ENCODE peak calls at places on chromosomes 11 and 22, in ten cellular contexts. N is glutamatergic neuron; Q is kidney epithelial cell; W is HCT116; E is breast epithelium; G is tibial artery; O is activated CD8-positive, alpha-beta T cell treated with anti-CD3 and anti-CD28 coated beads for 36 hours; M is cardiac fibroblast; X is PC-3; H is WERI-Rb-1. U is an unnamed sample.

GRCh38 chr22:28899199-28899853 is 16.0 kb downstream of the ZNRF3 start:
- DNase-seq in X (no peak), O (peak; percentile 65), Q (no peak), E (peak; percentile 48), H (no peak), W (no peak), G (peak; percentile 37), N (no peak), M (no peak), U (no peak)

GRCh38 chr11:103494491-103494890 is 385.3 kb downstream of the DYNC2H1 start:
- DNase-seq in Q (no peak), W (no peak), N (no peak), G (no peak), M (no peak), X (no peak), E (no peak), H (no peak), O (no peak), U (no peak)

GRCh38 chr22:35712672-35713071 is 5.0 kb upstream of the APOL5 start:
- DNase-seq in M (no peak), Q (no peak), O (no peak), X (no peak), W (no peak), E (no peak), H (no peak), G (no peak), N (no peak), U (no peak)

GRCh38 chr22:46024136-46024840 is 47.3 kb upstream of the WNT7B start:
- DNase-seq in W (no peak), O (no peak), E (no peak), X (no peak), M (no peak), G (peak; percentile 43), N (no peak), H (no peak), Q (no peak), U (no peak)

GRCh38 chr22:28429711-28430110 is 249.9 kb downstream of the TTC28 start:
- DNase-seq in Q (no peak), O (no peak), X (no peak), E (no peak), M (no peak), N (no peak), G (no peak), W (no peak), H (no peak), U (no peak)

GRCh38 chr11:87851234-87851633 is 324.0 kb downstream of the RAB38 start:
- DNase-seq in N (no peak), O (no peak), G (no peak), X (peak; percentile 86), H (no peak), E (no peak), W (no peak), M (peak; percentile 64), Q (no peak), U (no peak)

GRCh38 chr11:35619754-35620640 is 1.7 kb downstream of the FJX1 start:
- DNase-seq in O (peak; percentile 23), E (no peak), X (peak; percentile 32), M (peak; percentile 56), Q (no peak), G (no peak), H (peak; percentile 36), W (no peak), N (peak; percentile 90), U (peak; percentile 29)

GRCh38 chr22:28967969-28968368 is 84.6 kb downstream of the ZNRF3 start:
- DNase-seq in X (no peak), O (no peak), E (no peak), G (no peak), N (no peak), W (no peak), H (no peak), M (no peak), Q (no peak), U (no peak)

GRCh38 chr22:45671783-45672563 is at the start of gene ATXN10:
- DNase-seq in G (peak; percentile 76), N (peak; percentile 94), X (peak; percentile 61), H (peak; percentile 29), M (peak; percentile 70), Q (no peak), O (peak; percentile 69), E (peak; percentile 36), W (no peak), U (peak; percentile 86)

GRCh38 chr11:23201936-23202522 is 341.8 kb upstream of the CCDC179 start:
- DNase-seq in E (no peak), W (no peak), G (no peak), M (no peak), Q (no peak), N (no peak), H (no peak), O (no peak), X (no peak), U (no peak)

GRCh38 chr11:67312187-67313021 is 9.1 kb downstream of the SSH3 start:
- DNase-seq in N (no peak), E (peak; percentile 88), G (peak; percentile 45), Q (no peak), O (peak; percentile 52), H (no peak), W (no peak), M (no peak), X (peak; percentile 96), U (no peak)

GRCh38 chr11:28086569-28086968 is 21.4 kb downstream of the KIF18A start:
- DNase-seq in G (no peak), Q (no peak), N (no peak), X (peak; percentile 80), O (no peak), H (no peak), M (peak; percentile 85), E (no peak), W (no peak), U (no peak)

GRCh38 chr22:19970479-19971275 is 29.1 kb upstream of the TXNRD2 start:
- DNase-seq in M (peak; percentile 64), G (peak; percentile 81), O (peak; percentile 83), E (no peak), N (peak; percentile 81), X (peak; percentile 55), H (peak; percentile 78), Q (no peak), W (no peak), U (peak; percentile 91)

GRCh38 chr22:39017596-39018365 is 3.1 kb upstream of the APOBEC3D start:
- DNase-seq in W (no peak), H (no peak), G (no peak), Q (no peak), O (no peak), X (no peak), M (no peak), N (no peak), E (no peak), U (no peak)
- TF ChIP-seq CTCF in W (no peak), H (no peak), G (no peak), Q (no peak), O (no peak), X (no peak), M (no peak), N (no peak), E (no peak), U (no peak)

GRCh38 chr11:57626895-57627294 is 22.8 kb downstream of the YPEL4 start:
- DNase-seq in X (no peak), N (no peak), W (no peak), Q (no peak), G (no peak), H (no peak), M (no peak), O (no peak), E (no peak), U (no peak)
- TF ChIP-seq CTCF in X (no peak), N (no peak), W (no peak), Q (no peak), G (no peak), H (no peak), M (no peak), O (no peak), E (no peak), U (no peak)

DNA sequence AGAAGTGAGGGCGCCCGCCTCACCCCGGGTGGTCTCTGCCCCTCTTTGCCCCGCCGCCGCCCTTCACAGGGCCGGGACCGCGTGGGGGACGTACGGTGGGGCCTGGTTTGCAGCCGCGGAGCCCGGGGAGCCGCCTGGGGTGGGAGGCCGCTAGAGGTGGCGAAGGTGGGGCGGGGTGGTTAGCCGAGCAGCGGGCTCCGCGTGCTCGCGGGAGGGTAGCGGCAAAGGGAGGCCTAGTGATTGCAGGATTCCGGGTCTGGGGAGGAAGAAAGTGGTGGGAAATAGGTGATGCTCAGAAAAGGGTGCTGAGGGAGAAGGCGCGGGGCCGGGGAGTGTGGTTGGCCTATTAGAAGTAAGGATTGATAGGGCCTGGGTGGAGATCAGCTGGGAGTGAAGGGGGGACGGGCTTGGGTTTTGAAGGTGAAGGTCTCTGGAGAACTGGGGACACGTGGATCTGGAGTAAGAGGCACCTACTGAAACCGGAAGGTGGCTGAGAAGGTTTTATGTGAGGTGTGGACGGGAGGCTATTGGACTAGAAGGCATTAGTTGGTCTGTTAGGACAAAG is 571 bp downstream of the FAR1 start:
- DNase-seq in Q (no peak), N (peak; percentile 71), X (peak; percentile 37), G (no peak), W (no peak), O (peak; percentile 63), H (peak; percentile 39), E (no peak), M (peak; percentile 40), U (peak; percentile 33)
- TF ChIP-seq CTCF in Q (no peak), N (no peak), X (no peak), G (no peak), W (no peak), O (no peak), H (no peak), E (no peak), M (no peak), U (no peak)

GRCh38 chr11:45209480-45209879 is 63.0 kb downstream of the PRDM11 start:
- DNase-seq in W (no peak), O (no peak), M (no peak), G (no peak), H (no peak), Q (no peak), E (no peak), N (no peak), X (no peak), U (no peak)

GRCh38 chr11:45209000-45209399 is 62.6 kb downstream of the PRDM11 start:
- DNase-seq in H (no peak), O (no peak), M (no peak), N (no peak), E (no peak), Q (no peak), G (no peak), W (no peak), X (no peak), U (no peak)

GRCh38 chr11:45205978-45206377 is 59.5 kb downstream of the PRDM11 start:
- DNase-seq in W (no peak), Q (no peak), X (no peak), G (no peak), N (no peak), E (no peak), O (no peak), H (no peak), M (no peak), U (no peak)

GRCh38 chr11:45208135-45208534 is 61.7 kb downstream of the PRDM11 start:
- DNase-seq in E (no peak), M (no peak), Q (no peak), X (no peak), H (no peak), N (no peak), O (no peak), G (no peak), W (no peak), U (no peak)

DNA sequence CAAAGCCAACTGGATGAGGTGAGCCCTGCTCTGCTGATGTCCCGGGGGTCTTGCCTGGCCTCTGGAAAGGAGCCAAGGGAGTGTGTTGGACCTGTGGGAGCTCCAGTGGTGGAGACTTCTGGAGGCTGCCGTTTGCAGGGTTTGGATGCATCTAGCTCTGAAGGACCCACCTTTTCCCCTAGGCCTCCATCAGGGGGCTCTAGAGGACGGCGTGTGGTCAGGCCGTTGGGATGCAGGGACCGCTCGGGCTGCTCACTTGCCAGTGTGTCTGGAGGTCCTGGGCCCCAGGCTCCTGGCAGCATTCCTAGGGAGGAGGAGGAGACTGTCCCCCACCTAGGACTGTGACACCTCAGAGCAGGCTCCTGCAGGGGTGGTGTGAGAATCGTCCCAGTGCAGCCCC is 58.3 kb downstream of the PRDM11 start:
- DNase-seq in E (no peak), N (no peak), X (no peak), M (no peak), G (no peak), W (no peak), H (no peak), Q (no peak), O (no peak), U (no peak)
- TF ChIP-seq CTCF in E (no peak), N (no peak), X (no peak), M (peak; percentile 10), G (no peak), W (no peak), H (peak; percentile 37), Q (no peak), O (no peak), U (no peak)